ENCODE peak calls at places on chromosomes 4 and X, in six cellular contexts. C, H, Q, V, N and D are unnamed samples.

GRCh38 chr4:168993724-168994510 is 16.1 kb downstream of the CBR4 start:
- DNase-seq in Q (peak), V (no peak), N (no peak), C (no peak), H (no peak), D (no peak)

GRCh38 chr4:156303708-156304107 is 350.0 kb upstream of the CTSO start:
- DNase-seq in V (no peak), Q (no peak), N (no peak), H (no peak), C (no peak), D (no peak)

GRCh38 chr4:114613579-114613978 is 15.0 kb downstream of the UGT8 start:
- DNase-seq in Q (no peak), N (no peak), V (no peak), H (no peak), C (no peak), D (no peak)

GRCh38 chr4:156771171-156771837 is 200.3 kb downstream of the PDGFC start:
- DNase-seq in V (peak), Q (peak), N (peak), H (no peak), C (peak), D (peak)

GRCh38 chr4:46844325-46844917 is 64.6 kb downstream of the COX7B2 start:
- DNase-seq in N (peak), Q (peak), V (peak), C (peak), H (peak), D (peak)

GRCh38 chr4:140137654-140138053 is 16.3 kb downstream of the MAML3 start:
- DNase-seq in V (no peak), Q (peak), H (no peak), N (no peak), C (no peak), D (no peak)

GRCh38 chr4:105050896-105051295 is 95.8 kb upstream of the TET2 start:
- DNase-seq in H (peak), C (no peak), V (no peak), N (no peak), Q (peak), D (no peak)

GRCh38 chrX:54807524-54808108 is at the start of gene MAGED2:
- DNase-seq in C (no peak), N (peak), V (no peak), H (no peak), Q (peak), D (peak)

GRCh38 chr4:6071959-6072720 is 53.9 kb upstream of the C4orf50 start:
- DNase-seq in H (no peak), Q (no peak), C (no peak), V (no peak), N (peak), D (no peak)

GRCh38 chr4:76476606-76477005 is 41.6 kb downstream of the SHROOM3 start:
- DNase-seq in H (no peak), N (no peak), Q (peak), V (no peak), C (no peak), D (no peak)

GRCh38 chr4:185779520-185779919 is 32.5 kb downstream of the SORBS2 start:
- DNase-seq in N (no peak), Q (peak), V (no peak), H (no peak), C (no peak), D (no peak)

GRCh38 chrX:26952213-26952612 is 510.9 kb downstream of the PPP4R3C start:
- DNase-seq in C (no peak), Q (no peak), H (no peak), N (no peak), V (peak), D (no peak)

GRCh38 chrX:107716045-107716684 is 59.4 kb downstream of the TSC22D3 start:
- DNase-seq in C (no peak), H (peak), V (no peak), Q (peak), N (peak), D (peak)

GRCh38 chr4:140260227-140260626 is 106.2 kb upstream of the MAML3 start:
- DNase-seq in Q (peak), C (peak), N (no peak), H (peak), V (peak), D (no peak)

GRCh38 chr4:105808459-105809041 is 86.7 kb upstream of the NPNT start:
- DNase-seq in H (peak), Q (peak), N (no peak), V (peak), C (peak), D (no peak)

GRCh38 chrX:72180539-72180938 is 1.0 kb upstream of the PIN4 start:
- DNase-seq in N (no peak), Q (no peak), C (no peak), V (no peak), H (peak), D (no peak)

GRCh38 chrX:69119122-69119521 is 46.1 kb downstream of the PJA1 start:
- DNase-seq in C (no peak), V (no peak), H (no peak), Q (no peak), N (no peak), D (no peak)

GRCh38 chr4:100895572-100896197 is 377.9 kb upstream of the EMCN start:
- DNase-seq in H (no peak), C (peak), N (no peak), V (no peak), Q (peak), D (no peak)

GRCh38 chrX:105636667-105637066 is 185.7 kb upstream of the NRK start:
- DNase-seq in H (no peak), Q (no peak), C (no peak), V (no peak), N (no peak), D (no peak)

GRCh38 chr4:42280327-42281095 is 116.8 kb upstream of the SHISA3 start:
- DNase-seq in H (peak), C (peak), N (no peak), V (no peak), Q (peak), D (peak)

GRCh38 chrX:131901581-131901980 is 121.5 kb upstream of the STK26 start:
- DNase-seq in V (no peak), C (no peak), H (no peak), N (no peak), Q (no peak), D (no peak)